ENCODE peak calls at places on chromosomes 11 and 22, in five cellular contexts. Y is fibroblast of pulmonary artery, S is NCI-H446, Q is Calu3, O is stomach. B is an unnamed sample.

GRCh38 chr11:46417711-46418110 is 26.1 kb upstream of the CHRM4 start:
- DNase-seq in Y (no peak), O (no peak), Q (no peak), S (no peak), B (no peak)

GRCh38 chr11:57515332-57516060 is at the start of gene SLC43A1:
- DNase-seq in O (peak; percentile 66), Y (peak; percentile 64), Q (peak; percentile 49), S (peak; percentile 45), B (peak; percentile 57)

GRCh38 chr22:40345271-40345670 is 1.0 kb upstream of the ADSL start:
- DNase-seq in Q (peak; percentile 30), Y (peak; percentile 14), S (no peak), O (no peak), B (no peak)

GRCh38 chr22:26031641-26032040 is 137.6 kb upstream of the SEZ6L start:
- DNase-seq in Y (no peak), Q (no peak), S (no peak), O (no peak), B (no peak)

GRCh38 chr22:45164217-45165123 is 745 bp downstream of the NUP50 start:
- DNase-seq in Q (peak; percentile 26), O (peak; percentile 34), S (no peak), Y (peak; percentile 18), B (peak; percentile 50)

GRCh38 chr11:6856871-6857270 is 6.0 kb upstream of the OR10A2 start:
- DNase-seq in Q (no peak), Y (peak; percentile 16), S (no peak), O (no peak), B (no peak)

GRCh38 chr11:58958500-58958899 is 19.2 kb downstream of the GLYATL1 start:
- DNase-seq in Q (peak; percentile 35), S (no peak), O (peak; percentile 57), Y (no peak), B (peak; percentile 37)

GRCh38 chr11:368414-369335 is 624 bp upstream of the B4GALNT4 start:
- DNase-seq in O (no peak), Q (peak; percentile 31), Y (no peak), S (no peak), B (no peak)

GRCh38 chr11:120062561-120062930 is 75.4 kb downstream of the TRIM29 start:
- DNase-seq in S (no peak), O (no peak), Q (no peak), Y (no peak), B (no peak)

GRCh38 chr11:96338910-96339703 is 3.9 kb downstream of the MAML2 start:
- DNase-seq in Y (peak; percentile 82), Q (no peak), S (no peak), O (no peak), B (peak; percentile 38)

GRCh38 chr22:25213221-25213620 is 6.2 kb upstream of the CRYBB2 start:
- DNase-seq in Y (no peak), O (no peak), Q (no peak), S (no peak), B (no peak)

B was measured in activated CD4-positive, CD25-positive, alpha-beta regulatory T cell treated with anti-CD3 and anti-CD28 coated beads, Interleukin-2, amount 50 U/mL, for 72 hours.